ENCODE peak calls at places on chromosome 3, in eight cellular contexts. X is activated CD4-positive, alpha-beta T cell treated with anti-CD3 and anti-CD28 coated beads, Interleukin-2, amount 10 ng/mL, durations not matched to agents 24 days and 14 days; F is HT1080; S is tibial nerve; N is stimulated activated CD8-positive, alpha-beta memory T cell treated with anti-CD3 and anti-CD28 coated beads, Interleukin-15, amount 100 ng/mL, for 4 hours; P is NCI-H1092; T is endodermal cell; Q is CD8-positive, alpha-beta T cell. I is an unnamed sample.

GRCh38 chr3:6857510-6857909 is 3.4 kb upstream of the GRM7 start:
- DNase-seq in X (no peak), F (no peak), S (no peak), N (no peak), P (no peak), T (no peak), Q (no peak), I (no peak)

GRCh38 chr3:109098245-109098644 is 19.7 kb downstream of the MORC1 start:
- DNase-seq in X (no peak), F (peak; percentile 28), S (no peak), N (no peak), P (no peak), T (peak; percentile 80), Q (no peak), I (peak; percentile 52)

GRCh38 chr3:62161306-62161705 is 212.0 kb downstream of the FEZF2 start:
- DNase-seq in X (no peak), F (peak; percentile 25), S (no peak), N (no peak), P (no peak), T (no peak), Q (no peak), I (no peak)

GRCh38 chr3:108324177-108324576 is 27.8 kb downstream of the HHLA2 start:
- DNase-seq in X (no peak), F (no peak), S (no peak), N (no peak), P (no peak), T (no peak), Q (no peak), I (no peak)

GRCh38 chr3:124510290-124510689 is 220.0 kb upstream of the UMPS start:
- DNase-seq in X (no peak), F (peak; percentile 69), S (no peak), N (no peak), P (no peak), T (no peak), Q (no peak), I (no peak)

GRCh38 chr3:17810759-17811158 is 68.3 kb upstream of the TBC1D5 start:
- DNase-seq in X (peak; percentile 14), F (peak; percentile 81), S (no peak), N (no peak), P (no peak), T (no peak), Q (no peak), I (peak; percentile 36)

GRCh38 chr3:64319391-64319790 is 94.1 kb upstream of the PRICKLE2 start:
- DNase-seq in X (no peak), F (no peak), S (no peak), N (no peak), P (no peak), T (peak; percentile 90), Q (no peak), I (peak; percentile 30)

GRCh38 chr3:8658326-8659212 is 14.0 kb upstream of the SSUH2 start:
- DNase-seq in X (no peak), F (peak; percentile 48), S (peak; percentile 76), N (no peak), P (no peak), T (peak; percentile 29), Q (no peak), I (no peak)

GRCh38 chr3:46208167-46208704 is at the start of gene CCR1:
- DNase-seq in X (peak; percentile 89), F (peak; percentile 71), S (peak; percentile 30), N (peak; percentile 21), P (no peak), T (peak; percentile 85), Q (peak; percentile 32), I (peak; percentile 31)

GRCh38 chr3:139394116-139394515 is 4.7 kb upstream of the COPB2 start:
- DNase-seq in X (no peak), F (no peak), S (no peak), N (no peak), P (no peak), T (no peak), Q (no peak), I (no peak)

GRCh38 chr3:111577798-111578685 is 17.1 kb downstream of the ZBED2 start:
- DNase-seq in X (peak; percentile 77), F (peak; percentile 92), S (no peak), N (no peak), P (no peak), T (no peak), Q (no peak), I (peak; percentile 46)

GRCh38 chr3:176916777-176917176 is 280.5 kb downstream of the TBL1XR1 start:
- DNase-seq in X (no peak), F (no peak), S (no peak), N (no peak), P (no peak), T (peak; percentile 81), Q (no peak), I (peak; percentile 7)

GRCh38 chr3:53890726-53891499 is 746 bp downstream of the SELENOK start:
- DNase-seq in X (peak; percentile 85), F (no peak), S (no peak), N (no peak), P (no peak), T (peak; percentile 65), Q (peak; percentile 51), I (no peak)

GRCh38 chr3:149207475-149207874 is 14.2 kb downstream of the CP start:
- DNase-seq in X (no peak), F (no peak), S (no peak), N (no peak), P (no peak), T (no peak), Q (no peak), I (no peak)

GRCh38 chr3:66495633-66496032 is 5.2 kb downstream of the LRIG1 start:
- DNase-seq in X (no peak), F (no peak), S (no peak), N (no peak), P (no peak), T (peak; percentile 60), Q (no peak), I (peak; percentile 56)

GRCh38 chr3:62238431-62238830 is 134.9 kb downstream of the FEZF2 start:
- DNase-seq in X (no peak), F (no peak), S (no peak), N (no peak), P (peak; percentile 3), T (no peak), Q (no peak), I (no peak)

GRCh38 chr3:134363381-134363755 is 10.9 kb downstream of the AMOTL2 start:
- DNase-seq in X (no peak), F (no peak), S (no peak), N (no peak), P (no peak), T (no peak), Q (no peak), I (peak; percentile 69)

GRCh38 chr3:52679811-52680210 is 5.9 kb downstream of the PBRM1 start:
- DNase-seq in X (no peak), F (no peak), S (no peak), N (no peak), P (no peak), T (no peak), Q (no peak), I (no peak)

GRCh38 chr3:140176526-140176925 is 241.5 kb downstream of the CLSTN2 start:
- DNase-seq in X (no peak), F (peak; percentile 70), S (no peak), N (no peak), P (no peak), T (no peak), Q (no peak), I (no peak)

GRCh38 chr3:191019855-191020254 is 157.4 kb upstream of the GMNC start:
- DNase-seq in X (no peak), F (no peak), S (no peak), N (no peak), P (no peak), T (no peak), Q (no peak), I (no peak)

GRCh38 chr3:111667621-111668239 is 72.6 kb upstream of the ZBED2 start:
- DNase-seq in X (peak; percentile 93), F (peak; percentile 49), S (no peak), N (peak; percentile 45), P (no peak), T (no peak), Q (peak; percentile 67), I (no peak)

GRCh38 chr3:195237981-195238625 is 32.9 kb downstream of the XXYLT1 start:
- DNase-seq in X (no peak), F (no peak), S (no peak), N (no peak), P (no peak), T (peak; percentile 32), Q (no peak), I (peak; percentile 30)

GRCh38 chr3:10247679-10248183 is 528 bp upstream of the TATDN2 start:
- DNase-seq in X (no peak), F (no peak), S (no peak), N (no peak), P (no peak), T (no peak), Q (no peak), I (no peak)

GRCh38 chr3:105504440-105504951 is 137.8 kb downstream of the ALCAM start:
- DNase-seq in X (no peak), F (no peak), S (no peak), N (no peak), P (peak; percentile 10), T (no peak), Q (no peak), I (no peak)

GRCh38 chr3:458614-459375 is 262.2 kb downstream of the CHL1 start:
- DNase-seq in X (no peak), F (no peak), S (no peak), N (no peak), P (no peak), T (no peak), Q (no peak), I (no peak)

GRCh38 chr3:12508316-12508715 is 24.0 kb downstream of the TSEN2 start:
- DNase-seq in X (no peak), F (peak; percentile 95), S (peak; percentile 15), N (no peak), P (no peak), T (peak; percentile 81), Q (no peak), I (no peak)

GRCh38 chr3:165800970-165801369 is 36.3 kb downstream of the BCHE start:
- DNase-seq in X (no peak), F (peak; percentile 34), S (no peak), N (no peak), P (no peak), T (no peak), Q (no peak), I (no peak)

GRCh38 chr3:10395196-10395595 is 74.3 kb upstream of the SEC13 start:
- DNase-seq in X (no peak), F (no peak), S (no peak), N (no peak), P (no peak), T (no peak), Q (no peak), I (peak; percentile 66)